ENCODE peak calls at places on chromosomes 6 and 20, in eight cellular contexts. One of them, this sample, is unnamed.

GRCh38 chr20:61435184-61435822 is 183.2 kb downstream of the CDH4 start:
- DNase-seq in spleen: no peak
- DNase-seq in heart left ventricle: no peak
- DNase-seq in body of pancreas: no peak
- DNase-seq in lower leg skin: no peak
- DNase-seq in adrenal gland: no peak
- DNase-seq in prostate gland: no peak
- DNase-seq in uterus: no peak
- DNase-seq in this sample: no peak

GRCh38 chr6:49269190-49269589 is 193.9 kb downstream of the MMUT start:
- DNase-seq in heart left ventricle: no peak
- DNase-seq in spleen: no peak
- DNase-seq in prostate gland: no peak
- DNase-seq in uterus: no peak
- DNase-seq in body of pancreas: no peak
- DNase-seq in lower leg skin: no peak
- DNase-seq in adrenal gland: no peak
- DNase-seq in this sample: no peak

GRCh38 chr6:157099912-157100593 is 223.3 kb downstream of the TMEM242 start:
- DNase-seq in heart left ventricle: no peak
- DNase-seq in lower leg skin: no peak
- DNase-seq in body of pancreas: peak; percentile 19
- DNase-seq in adrenal gland: no peak
- DNase-seq in uterus: no peak
- DNase-seq in spleen: no peak
- DNase-seq in prostate gland: no peak
- DNase-seq in this sample: no peak

GRCh38 chr6:46220351-46221220 is 49.8 kb upstream of the ENPP5 start:
- DNase-seq in heart left ventricle: no peak
- DNase-seq in prostate gland: no peak
- DNase-seq in adrenal gland: no peak
- DNase-seq in lower leg skin: no peak
- DNase-seq in spleen: no peak
- DNase-seq in body of pancreas: no peak
- DNase-seq in uterus: no peak
- DNase-seq in this sample: peak; percentile 52

GRCh38 chr6:3669916-3670315 is 81.6 kb downstream of the PXDC1 start:
- DNase-seq in adrenal gland: no peak
- DNase-seq in heart left ventricle: no peak
- DNase-seq in lower leg skin: no peak
- DNase-seq in spleen: no peak
- DNase-seq in prostate gland: peak; percentile 43
- DNase-seq in uterus: no peak
- DNase-seq in body of pancreas: no peak
- DNase-seq in this sample: no peak

GRCh38 chr6:33217681-33218080 is 9.4 kb downstream of the RING1 start:
- DNase-seq in spleen: no peak
- DNase-seq in uterus: no peak
- DNase-seq in adrenal gland: no peak
- DNase-seq in lower leg skin: peak; percentile 23
- DNase-seq in body of pancreas: no peak
- DNase-seq in heart left ventricle: no peak
- DNase-seq in prostate gland: no peak
- DNase-seq in this sample: no peak

GRCh38 chr6:16639689-16640480 is 121.4 kb downstream of the ATXN1 start:
- DNase-seq in prostate gland: no peak
- DNase-seq in adrenal gland: peak; percentile 49
- DNase-seq in lower leg skin: no peak
- DNase-seq in body of pancreas: no peak
- DNase-seq in heart left ventricle: no peak
- DNase-seq in uterus: no peak
- DNase-seq in spleen: no peak
- DNase-seq in this sample: no peak

GRCh38 chr20:2022163-2022562 is 28.3 kb upstream of the PDYN start:
- DNase-seq in uterus: no peak
- DNase-seq in heart left ventricle: no peak
- DNase-seq in body of pancreas: no peak
- DNase-seq in lower leg skin: no peak
- DNase-seq in adrenal gland: no peak
- DNase-seq in prostate gland: no peak
- DNase-seq in spleen: no peak
- DNase-seq in this sample: peak; percentile 19

GRCh38 chr6:166955121-166955864 is 1.1 kb downstream of the RNASET2 start:
- DNase-seq in spleen: peak; percentile 90
- DNase-seq in uterus: no peak
- DNase-seq in lower leg skin: peak; percentile 88
- DNase-seq in heart left ventricle: peak; percentile 56
- DNase-seq in body of pancreas: peak; percentile 54
- DNase-seq in adrenal gland: peak; percentile 56
- DNase-seq in prostate gland: no peak
- DNase-seq in this sample: peak; percentile 92

GRCh38 chr6:52509281-52510212 is 67.3 kb downstream of the TRAM2 start:
- DNase-seq in adrenal gland: no peak
- DNase-seq in spleen: no peak
- DNase-seq in prostate gland: no peak
- DNase-seq in uterus: no peak
- DNase-seq in body of pancreas: no peak
- DNase-seq in heart left ventricle: no peak
- DNase-seq in lower leg skin: peak; percentile 78
- DNase-seq in this sample: no peak

GRCh38 chr20:43194187-43194586 is 4.5 kb upstream of the PTPRT start:
- DNase-seq in prostate gland: no peak
- DNase-seq in body of pancreas: no peak
- DNase-seq in lower leg skin: no peak
- DNase-seq in uterus: no peak
- DNase-seq in adrenal gland: no peak
- DNase-seq in spleen: no peak
- DNase-seq in heart left ventricle: no peak
- DNase-seq in this sample: no peak

DNA sequence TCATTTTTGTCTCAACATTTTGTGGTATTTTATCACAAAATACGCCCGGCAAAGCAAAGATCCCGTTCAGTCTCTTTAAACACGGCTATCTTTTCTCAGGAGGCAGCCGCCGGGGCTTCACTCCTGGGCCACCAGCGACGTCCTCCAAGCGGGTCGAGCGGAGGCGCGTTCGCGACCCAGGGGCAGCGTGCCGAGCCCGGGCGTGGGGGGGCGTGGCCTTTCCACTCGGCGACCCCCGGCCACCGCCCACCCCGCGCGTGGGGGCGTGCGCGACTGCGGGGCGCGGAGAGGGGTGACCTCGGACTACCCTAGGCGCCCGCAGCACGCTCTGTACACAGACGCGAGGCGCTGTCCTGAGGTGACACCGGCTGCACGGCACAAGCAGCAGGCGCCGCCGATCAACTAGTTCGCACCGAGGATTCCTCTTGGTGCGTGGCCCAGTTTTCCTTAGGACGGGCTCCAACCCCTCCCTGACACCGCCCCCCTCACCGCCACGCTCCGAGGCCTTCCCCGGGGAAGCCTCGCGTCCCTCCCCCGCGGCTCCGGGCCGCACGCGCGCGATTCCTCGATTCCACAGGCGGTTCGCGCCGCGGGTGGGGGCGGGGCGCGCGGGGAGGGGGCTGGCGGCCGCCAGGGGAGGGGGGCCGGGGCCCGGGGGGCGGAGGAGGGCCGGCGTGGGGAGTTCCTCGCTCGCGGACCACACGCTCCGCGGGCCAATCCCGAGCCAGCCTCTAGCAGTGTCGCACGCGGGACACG is 1.1 kb upstream of the JARID2 start:
- DNase-seq in spleen: peak; percentile 95
- DNase-seq in lower leg skin: peak; percentile 96
- DNase-seq in body of pancreas: peak; percentile 87
- DNase-seq in heart left ventricle: peak; percentile 90
- DNase-seq in prostate gland: peak; percentile 74
- DNase-seq in uterus: peak; percentile 83
- DNase-seq in adrenal gland: peak; percentile 83
- DNase-seq in this sample: peak; percentile 84
- TF ChIP-seq POLR2A in spleen: no peak
- TF ChIP-seq POLR2A in lower leg skin: no peak
- TF ChIP-seq POLR2A in body of pancreas: peak; percentile 66
- TF ChIP-seq POLR2A in heart left ventricle: no peak
- TF ChIP-seq POLR2A in prostate gland: no peak
- TF ChIP-seq POLR2A in uterus: no peak
- TF ChIP-seq POLR2A in adrenal gland: no peak
- TF ChIP-seq POLR2A in this sample: no peak

GRCh38 chr6:120786256-120786655 is 548.0 kb downstream of the TBC1D32 start:
- DNase-seq in adrenal gland: no peak
- DNase-seq in uterus: no peak
- DNase-seq in spleen: no peak
- DNase-seq in heart left ventricle: no peak
- DNase-seq in lower leg skin: no peak
- DNase-seq in prostate gland: no peak
- DNase-seq in body of pancreas: no peak
- DNase-seq in this sample: no peak

GRCh38 chr6:120786682-120787081 is 547.6 kb downstream of the TBC1D32 start:
- DNase-seq in adrenal gland: no peak
- DNase-seq in body of pancreas: no peak
- DNase-seq in prostate gland: no peak
- DNase-seq in uterus: no peak
- DNase-seq in lower leg skin: no peak
- DNase-seq in heart left ventricle: no peak
- DNase-seq in spleen: no peak
- DNase-seq in this sample: no peak

DNA sequence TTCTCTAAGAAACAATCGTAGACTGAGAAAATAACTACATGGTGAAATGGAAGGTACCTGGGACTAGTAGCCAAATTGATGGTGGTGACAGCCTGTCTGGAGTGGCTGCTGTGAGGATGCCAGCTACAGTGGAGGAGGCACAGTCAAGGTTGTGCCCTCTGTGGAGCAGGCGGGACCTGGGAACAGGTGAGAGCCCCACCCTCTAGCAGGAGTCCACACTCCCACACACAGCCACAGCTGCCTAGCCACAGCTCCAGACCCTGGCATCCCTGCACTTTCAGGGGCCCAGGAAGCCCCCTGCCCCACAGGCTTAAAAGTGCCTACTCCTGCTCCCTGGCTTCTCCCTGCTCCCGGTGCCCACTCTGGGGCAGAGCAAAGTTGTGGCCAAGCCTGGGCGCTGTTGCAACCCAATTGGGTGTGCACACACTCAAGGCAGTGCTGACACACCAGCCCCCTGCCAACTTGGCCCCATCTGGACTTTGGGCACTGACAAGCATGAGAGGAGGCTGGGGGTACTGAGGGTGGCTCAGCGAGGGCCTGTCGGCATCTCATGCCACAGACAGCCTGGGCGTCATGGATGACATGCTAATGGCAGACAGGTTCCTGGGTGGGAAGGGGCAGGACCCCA is 548.7 kb downstream of the TBC1D32 start:
- DNase-seq in uterus: no peak
- DNase-seq in prostate gland: no peak
- DNase-seq in lower leg skin: no peak
- DNase-seq in spleen: peak; percentile 67
- DNase-seq in body of pancreas: no peak
- DNase-seq in adrenal gland: no peak
- DNase-seq in heart left ventricle: no peak
- DNase-seq in this sample: no peak
- TF ChIP-seq CTCF in uterus: no peak
- TF ChIP-seq CTCF in prostate gland: no peak
- TF ChIP-seq CTCF in lower leg skin: no peak
- TF ChIP-seq CTCF in spleen: no peak
- TF ChIP-seq CTCF in body of pancreas: no peak
- TF ChIP-seq CTCF in adrenal gland: no peak
- TF ChIP-seq CTCF in heart left ventricle: no peak
- TF ChIP-seq CTCF in this sample: no peak

GRCh38 chr6:144008501-144009245 is 614 bp upstream of the PLAGL1 start:
- DNase-seq in lower leg skin: no peak
- DNase-seq in adrenal gland: no peak
- DNase-seq in prostate gland: no peak
- DNase-seq in heart left ventricle: no peak
- DNase-seq in spleen: no peak
- DNase-seq in body of pancreas: peak; percentile 65
- DNase-seq in uterus: no peak
- DNase-seq in this sample: peak; percentile 13

GRCh38 chr6:144007455-144007778 is 642 bp downstream of the PLAGL1 start:
- DNase-seq in lower leg skin: no peak
- DNase-seq in spleen: no peak
- DNase-seq in adrenal gland: no peak
- DNase-seq in body of pancreas: no peak
- DNase-seq in heart left ventricle: no peak
- DNase-seq in uterus: no peak
- DNase-seq in prostate gland: no peak
- DNase-seq in this sample: no peak

GRCh38 chr6:144007779-144008500 is at the start of gene PLAGL1:
- DNase-seq in body of pancreas: peak; percentile 75
- DNase-seq in heart left ventricle: peak; percentile 79
- DNase-seq in adrenal gland: peak; percentile 84
- DNase-seq in spleen: peak; percentile 83
- DNase-seq in lower leg skin: peak; percentile 92
- DNase-seq in uterus: peak; percentile 67
- DNase-seq in prostate gland: peak; percentile 58
- DNase-seq in this sample: peak; percentile 71

GRCh38 chr6:144012534-144012933 is 4.5 kb upstream of the PLAGL1 start:
- DNase-seq in body of pancreas: no peak
- DNase-seq in spleen: no peak
- DNase-seq in prostate gland: no peak
- DNase-seq in adrenal gland: no peak
- DNase-seq in lower leg skin: no peak
- DNase-seq in heart left ventricle: no peak
- DNase-seq in uterus: no peak
- DNase-seq in this sample: no peak

DNA sequence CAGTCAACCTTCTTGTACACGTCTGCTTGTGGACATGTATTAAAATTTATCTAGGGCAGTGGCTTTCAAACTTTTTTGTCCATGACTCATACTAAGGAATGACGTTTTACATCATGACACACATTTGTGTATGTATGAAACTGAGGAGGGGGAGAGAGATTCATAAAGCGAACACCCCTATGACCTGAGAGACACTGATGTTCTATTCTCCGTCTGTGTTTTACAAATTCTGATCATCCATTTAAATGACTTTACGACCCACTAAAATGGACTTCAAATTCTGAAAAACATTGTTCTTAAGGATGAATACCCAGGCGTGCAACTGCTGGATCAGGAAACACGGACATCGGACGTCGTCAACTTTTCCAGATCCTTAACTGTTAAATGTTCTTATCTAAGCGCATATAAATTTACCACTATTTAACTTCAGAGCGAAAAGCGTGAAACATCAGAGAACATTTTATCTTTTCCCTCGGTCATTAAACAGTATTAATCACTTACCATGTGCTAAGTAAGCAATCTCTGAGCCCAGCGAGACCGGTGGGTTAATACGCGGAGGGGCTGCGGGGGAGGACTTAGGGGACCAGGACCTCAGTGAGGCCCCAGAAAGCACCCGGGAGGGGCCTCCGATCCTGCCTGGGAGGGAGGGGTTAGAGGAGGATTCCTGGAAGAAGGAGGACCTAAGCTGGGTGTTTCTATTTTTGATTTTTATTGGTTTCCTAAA is 1.2 kb downstream of the PLAGL1 start:
- DNase-seq in uterus: peak; percentile 22
- DNase-seq in adrenal gland: peak; percentile 21
- DNase-seq in prostate gland: no peak
- DNase-seq in spleen: no peak
- DNase-seq in body of pancreas: peak; percentile 14
- DNase-seq in heart left ventricle: peak; percentile 28
- DNase-seq in lower leg skin: no peak
- DNase-seq in this sample: peak; percentile 24
- TF ChIP-seq POLR2A in uterus: no peak
- TF ChIP-seq POLR2A in adrenal gland: no peak
- TF ChIP-seq POLR2A in prostate gland: no peak
- TF ChIP-seq POLR2A in spleen: no peak
- TF ChIP-seq POLR2A in body of pancreas: no peak
- TF ChIP-seq POLR2A in heart left ventricle: no peak
- TF ChIP-seq POLR2A in lower leg skin: no peak
- TF ChIP-seq POLR2A in this sample: no peak

GRCh38 chr6:29602564-29603361 is 17.8 kb downstream of the OR2H2 start:
- DNase-seq in lower leg skin: no peak
- DNase-seq in prostate gland: no peak
- DNase-seq in adrenal gland: no peak
- DNase-seq in spleen: no peak
- DNase-seq in uterus: no peak
- DNase-seq in heart left ventricle: no peak
- DNase-seq in body of pancreas: no peak
- DNase-seq in this sample: peak; percentile 24
- TF ChIP-seq CTCF in lower leg skin: no peak
- TF ChIP-seq CTCF in prostate gland: no peak
- TF ChIP-seq CTCF in adrenal gland: no peak
- TF ChIP-seq CTCF in spleen: no peak
- TF ChIP-seq CTCF in uterus: no peak
- TF ChIP-seq CTCF in heart left ventricle: no peak
- TF ChIP-seq CTCF in body of pancreas: peak; percentile 7
- TF ChIP-seq CTCF in this sample: peak; percentile 41